ENCODE peak calls at places on chromosomes 12 and 14, in six cellular contexts. I is Caco-2; R is breast epithelium; N is tibial artery; F is mesenchymal stem cell; C is CD4-positive, alpha-beta memory T cell. Q is an unnamed sample. For H3K36me3, the result is how much of the 10 kb centered on the place peaks cover.

GRCh38 chr14:101852785-101853184 is 91.3 kb downstream of the PPP2R5C start:
- DNase-seq in F (no peak), C (no peak), I (no peak), R (no peak), N (no peak), Q (no peak)

GRCh38 chr12:98053202-98053601 is 462.2 kb upstream of the TMPO start:
- DNase-seq in N (no peak), F (no peak), C (no peak), R (no peak), I (no peak), Q (no peak)

GRCh38 chr12:53602176-53602942 is 23.8 kb downstream of the ATF7 start:
- DNase-seq in F (no peak), I (no peak), C (no peak), R (no peak), N (no peak), Q (no peak)

GRCh38 chr14:22646570-22647254 is 2.6 kb upstream of the OR6J1 start:
- DNase-seq in F (peak), I (no peak), N (no peak), R (no peak), C (no peak), Q (no peak)

GRCh38 chr12:55933158-55933798 is 2.3 kb downstream of the DGKA start:
- DNase-seq in C (no peak), F (peak), R (no peak), N (no peak), I (no peak), Q (no peak)

GRCh38 chr12:131388164-131388795 is 322.6 kb upstream of the SFSWAP start:
- DNase-seq in N (no peak), F (no peak), I (no peak), R (no peak), C (no peak), Q (peak)

GRCh38 chr12:59928416-59928815 is 332.6 kb downstream of the SLC16A7 start:
- DNase-seq in C (no peak), I (no peak), N (no peak), R (no peak), F (no peak), Q (no peak)

GRCh38 chr14:42629553-42629952 is 1022.9 kb downstream of the LRFN5 start:
- DNase-seq in C (no peak), I (no peak), F (no peak), N (no peak), R (no peak), Q (no peak)

GRCh38 chr12:113805673-113806072 is 160.5 kb downstream of the RBM19 start:
- DNase-seq in I (no peak), N (no peak), C (no peak), R (no peak), F (no peak), Q (no peak)

GRCh38 chr14:101068293-101068957 is 164.9 kb upstream of the RTL1 start:
- DNase-seq in N (peak), C (no peak), I (no peak), R (no peak), F (no peak), Q (peak)

GRCh38 chr12:23753627-23754358 is 195.7 kb downstream of the SOX5 start:
- DNase-seq in I (no peak), C (no peak), F (no peak), R (no peak), N (no peak), Q (no peak)

GRCh38 chr14:100341301-100342031 is 18.3 kb downstream of the SLC25A47 start:
- DNase-seq in N (peak), F (peak), R (no peak), C (no peak), I (no peak), Q (peak)

GRCh38 chr12:571795-572531 is 91.3 kb downstream of the NINJ2 start:
- DNase-seq in R (no peak), F (peak), N (peak), C (no peak), I (peak), Q (no peak)

GRCh38 chr12:26274441-26275312 is 79.3 kb downstream of the SSPN start:
- DNase-seq in R (peak), C (no peak), I (peak), N (peak), F (peak), Q (no peak)

GRCh38 chr12:51368640-51369517 is 22.3 kb downstream of the GALNT6 start:
- DNase-seq in I (peak), F (no peak), N (no peak), R (no peak), C (peak), Q (peak)

GRCh38 chr12:54463034-54463433 is 10.4 kb downstream of the GTSF1 start:
- DNase-seq in I (no peak), C (no peak), R (no peak), F (no peak), N (peak), Q (no peak)

GRCh38 chr14:51846631-51847488 is 13.6 kb upstream of the GNG2 start:
- DNase-seq in N (no peak), R (peak), F (peak), I (no peak), C (peak), Q (peak)

GRCh38 chr14:64815257-64815656 is 64.5 kb downstream of the SPTB start:
- DNase-seq in F (no peak), I (no peak), C (no peak), R (no peak), N (no peak), Q (no peak)

GRCh38 chr14:64817631-64818030 is 62.1 kb downstream of the SPTB start:
- DNase-seq in R (no peak), I (no peak), N (no peak), C (no peak), F (no peak), Q (no peak)

GRCh38 chr14:64816221-64816783 is 63.4 kb downstream of the SPTB start:
- DNase-seq in I (no peak), F (no peak), N (no peak), R (no peak), C (no peak), Q (no peak)

GRCh38 chr14:64821651-64822050 is 58.1 kb downstream of the SPTB start:
- DNase-seq in I (no peak), C (no peak), R (no peak), N (no peak), F (no peak), Q (no peak)

GRCh38 chr14:64818151-64818550 is 61.6 kb downstream of the SPTB start:
- DNase-seq in N (no peak), I (no peak), F (no peak), R (no peak), C (no peak), Q (no peak)
- H3K4me3 ChIP-seq in N (no peak), I (no peak), F (no peak), R (no peak), C (no peak), Q (no peak)

DNA sequence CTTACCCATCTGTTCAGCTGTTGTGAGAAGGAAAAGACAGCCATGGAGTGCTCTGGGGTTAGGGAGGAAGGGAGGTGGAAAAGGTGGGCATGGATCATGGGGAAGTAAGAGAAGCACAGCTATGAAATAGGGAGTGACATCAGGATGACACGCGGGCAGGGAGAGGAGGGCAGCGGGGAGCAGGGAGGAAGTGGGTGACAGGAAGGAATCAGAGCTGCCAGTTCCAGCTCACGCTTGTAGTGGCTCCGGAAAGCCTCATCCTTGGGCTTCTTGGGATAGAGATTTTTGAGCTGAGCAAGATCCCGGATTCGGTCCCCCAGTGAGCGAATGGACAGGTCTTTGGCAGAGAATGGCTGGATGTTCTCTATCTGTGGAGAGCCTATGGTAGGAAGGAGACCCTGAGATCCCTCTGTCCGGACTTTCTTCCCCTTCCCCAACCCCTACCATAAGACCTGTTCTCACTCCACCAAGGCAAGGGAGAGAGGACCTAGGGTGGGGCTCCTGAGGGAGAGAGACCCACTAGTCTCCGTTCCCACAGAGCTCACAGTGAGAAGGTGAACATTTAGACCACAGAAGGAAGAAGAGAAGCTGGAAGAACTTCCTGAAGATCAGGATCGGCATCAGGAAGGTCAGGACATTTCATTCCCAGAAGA is 10.3 kb downstream of the NAB2 start:
- DNase-seq in I (no peak), F (no peak), N (no peak), C (no peak), R (no peak), Q (no peak)
- H3K36me3 ChIP-seq in I (under half), F (half or more), N (half or more), C (half or more), R (under half), Q (under half)

GRCh38 chr12:41189395-41190251 is 1.5 kb downstream of the PDZRN4 start:
- DNase-seq in R (no peak), F (peak), N (peak), I (no peak), C (no peak), Q (peak)
- H3K4me3 ChIP-seq in R (peak), F (no peak), N (peak), I (no peak), C (no peak), Q (peak)

GRCh38 chr12:108811411-108812185 is 45.8 kb downstream of the SSH1 start:
- DNase-seq in F (no peak), N (peak), C (no peak), I (no peak), R (peak), Q (peak)
- H3K36me3 ChIP-seq in F (half or more), N (under half), C (under half), I (under half), R (under half), Q (under half)